ENCODE peak calls at places on chromosomes 3 and 15, in ten cellular contexts. S is brain microvascular endothelial cell, D is transverse colon, U is cardiac muscle cell, F is thoracic aorta, Y is A549, X is SK-N-SH, L is HL-60, I is prostate gland, W is dorsolateral prefrontal cortex. Q is an unnamed sample.

GRCh38 chr3:113979916-113980315 is 32.1 kb downstream of the ZDHHC23 start:
- DNase-seq in I (no peak), S (no peak), W (no peak), X (no peak), Y (no peak), D (no peak), L (no peak), U (no peak), F (no peak), Q (no peak)

GRCh38 chr3:111749171-111750170 is 109.6 kb upstream of the PHLDB2 start:
- DNase-seq in S (no peak), X (no peak), F (no peak), U (no peak), L (no peak), W (no peak), Y (no peak), D (no peak), I (no peak), Q (no peak)

GRCh38 chr15:26889298-26889898 is 22.5 kb downstream of the GABRA5 start:
- DNase-seq in U (peak; percentile 81), F (no peak), I (peak; percentile 72), X (peak; percentile 57), D (peak; percentile 52), Y (peak; percentile 48), S (peak; percentile 54), W (no peak), L (peak; percentile 8), Q (peak; percentile 58)

GRCh38 chr15:70203981-70204560 is 106.4 kb upstream of the TLE3 start:
- DNase-seq in F (no peak), S (no peak), X (peak; percentile 33), I (peak; percentile 28), Y (no peak), L (no peak), U (no peak), D (no peak), W (no peak), Q (no peak)

GRCh38 chr3:46992231-46992630 is 12.8 kb downstream of the NBEAL2 start:
- DNase-seq in F (no peak), W (no peak), L (no peak), D (no peak), I (no peak), S (no peak), Y (no peak), U (no peak), X (no peak), Q (no peak)

GRCh38 chr3:25297667-25298585 is 130.1 kb upstream of the RARB start:
- DNase-seq in U (no peak), F (no peak), Y (no peak), L (no peak), I (no peak), X (no peak), S (peak; percentile 18), W (no peak), D (no peak), Q (no peak)

GRCh38 chr3:147809206-147809605 is 400.0 kb downstream of the ZIC1 start:
- DNase-seq in F (no peak), D (no peak), X (peak; percentile 23), L (no peak), I (no peak), S (no peak), U (no peak), W (no peak), Y (no peak), Q (no peak)

GRCh38 chr3:67196677-67197076 is 198.6 kb downstream of the KBTBD8 start:
- DNase-seq in F (no peak), D (no peak), W (no peak), X (no peak), S (no peak), L (no peak), I (no peak), U (no peak), Y (no peak), Q (no peak)

DNA sequence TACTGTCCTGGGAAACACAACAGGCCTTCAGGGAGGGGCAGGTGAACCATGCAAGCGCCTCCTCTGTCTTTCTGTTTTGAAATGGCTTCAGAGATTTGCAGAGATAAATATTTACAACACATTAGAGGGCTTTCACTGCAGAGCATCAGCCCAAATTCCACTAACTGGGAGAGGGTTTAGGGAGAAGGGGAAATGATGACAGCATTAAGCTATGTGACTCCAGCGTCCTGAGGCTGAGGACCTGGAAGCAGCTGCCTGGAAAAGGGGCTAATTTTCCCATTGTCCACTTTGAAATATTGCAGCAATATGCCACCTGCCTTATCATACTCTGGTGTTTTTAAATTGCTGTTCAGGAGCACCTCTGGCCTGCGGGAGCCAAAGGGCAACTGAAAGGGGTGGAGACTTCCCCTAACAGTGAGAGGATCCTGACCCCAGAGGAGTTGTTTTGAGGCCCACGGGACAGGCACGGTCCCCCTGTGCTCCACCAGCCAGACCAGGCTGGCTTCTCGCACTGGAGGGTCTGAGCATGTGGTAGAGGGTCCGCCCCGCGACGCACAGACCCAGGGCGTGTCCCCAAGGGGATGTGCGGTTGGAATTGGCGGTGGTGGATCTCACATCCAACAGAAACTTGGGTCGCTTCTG is 110.6 kb downstream of the XXYLT1 start:
- DNase-seq in L (no peak), Y (no peak), U (no peak), F (no peak), D (no peak), S (no peak), I (no peak), W (no peak), X (peak; percentile 59), Q (no peak)
- H3K4me3 ChIP-seq in L (no peak overlapping the region), Y (no peak overlapping the region), U (no peak overlapping the region), F (no peak overlapping the region), D (no peak overlapping the region), S (no peak overlapping the region), I (no peak overlapping the region), W (no peak overlapping the region), X (no peak overlapping the region), Q (no peak overlapping the region)

GRCh38 chr3:178967184-178967532 is 104.5 kb downstream of the ZMAT3 start:
- DNase-seq in Y (no peak), U (no peak), X (no peak), W (no peak), D (no peak), S (no peak), I (no peak), F (no peak), L (no peak), Q (no peak)

GRCh38 chr3:178964551-178964950 is 107.1 kb downstream of the ZMAT3 start:
- DNase-seq in F (no peak), I (no peak), S (no peak), U (no peak), L (no peak), W (no peak), X (no peak), D (no peak), Y (no peak), Q (no peak)

GRCh38 chr3:178971614-178972013 is 100.0 kb downstream of the ZMAT3 start:
- DNase-seq in W (no peak), F (no peak), L (no peak), I (no peak), S (no peak), Y (no peak), U (no peak), D (no peak), X (no peak), Q (no peak)

GRCh38 chr3:178968996-178969700 is 102.5 kb downstream of the ZMAT3 start:
- DNase-seq in L (no peak), Y (no peak), W (no peak), D (no peak), U (no peak), X (no peak), I (no peak), S (no peak), F (no peak), Q (no peak)

DNA sequence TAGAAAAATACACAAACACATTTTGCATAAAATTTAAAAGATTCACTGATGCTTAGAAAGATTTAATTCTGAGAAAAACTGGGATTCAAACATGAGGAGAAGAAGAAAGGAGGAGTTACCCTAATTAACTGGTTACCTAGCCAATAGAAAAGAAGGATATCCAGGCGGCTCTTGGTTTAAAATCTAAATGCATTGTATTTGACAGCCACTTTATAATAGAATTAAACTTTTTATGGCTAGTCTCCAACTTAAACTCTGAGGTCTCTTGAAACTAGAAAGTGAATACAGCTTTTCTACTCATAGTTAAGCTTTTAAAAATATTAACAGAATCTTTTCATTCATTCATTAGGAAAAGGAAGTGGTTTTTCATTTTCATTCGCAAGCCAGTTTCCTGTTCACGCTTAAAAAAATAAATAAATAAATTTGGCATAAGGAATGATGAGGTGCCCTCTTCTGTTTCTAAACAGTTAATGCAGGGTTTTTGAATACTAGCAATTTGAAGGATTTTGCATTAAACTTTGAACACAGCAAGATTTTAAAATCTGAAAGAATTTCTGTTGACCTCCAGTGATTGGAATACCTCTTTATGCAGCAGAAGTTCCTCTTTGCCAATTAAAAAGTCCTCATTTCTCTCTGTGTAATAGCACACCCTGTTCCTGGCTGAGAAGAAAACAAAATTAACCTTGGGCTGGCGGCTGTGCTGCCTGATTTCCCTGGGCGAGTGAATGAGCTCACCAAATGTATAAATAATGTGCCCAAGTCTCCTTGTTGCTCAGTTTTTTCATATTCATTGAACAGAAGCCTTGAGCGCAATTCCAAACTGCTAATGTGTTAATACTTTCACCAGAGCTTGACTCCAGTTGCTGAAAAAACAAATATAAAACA is 105.1 kb downstream of the ZMAT3 start:
- DNase-seq in I (no peak), L (no peak), D (no peak), W (peak; percentile 34), F (no peak), Y (no peak), S (no peak), U (peak; percentile 30), X (peak; percentile 19), Q (no peak)
- H3K4me3 ChIP-seq in I (no peak overlapping the region), L (no peak overlapping the region), D (no peak overlapping the region), W (no peak overlapping the region), F (peak overlapping the region; percentile 44), Y (no peak overlapping the region), S (peak overlapping the region; percentile 7), U (no peak overlapping the region), X (no peak overlapping the region), Q (no peak overlapping the region)

DNA sequence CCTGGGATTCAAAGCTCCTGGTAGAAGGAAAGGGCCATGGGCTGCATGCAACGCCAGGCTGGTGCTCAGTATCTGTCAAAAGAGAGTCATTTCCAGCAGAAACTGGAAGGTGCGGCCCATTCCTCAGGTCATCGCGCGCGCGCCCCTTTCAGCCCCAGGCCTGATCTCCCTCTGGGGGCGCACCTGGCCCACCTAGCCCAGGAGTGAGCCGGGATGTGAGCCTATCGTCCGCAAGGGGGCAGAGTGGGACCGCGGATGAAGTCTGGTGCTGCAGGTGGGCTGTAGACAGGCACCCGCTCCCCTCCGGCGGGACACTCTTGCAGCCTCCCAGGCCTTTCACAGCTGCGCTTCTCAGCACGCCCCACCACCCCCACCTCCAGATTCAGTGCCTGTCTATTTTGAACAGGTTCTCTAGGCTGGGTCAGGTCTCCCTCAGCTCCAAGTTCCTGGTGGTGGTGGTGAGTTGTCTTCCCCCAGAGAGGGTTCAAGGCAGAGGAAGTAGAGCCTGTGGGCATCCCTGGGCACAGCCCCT is 5.8 kb upstream of the RPL29 start:
- DNase-seq in X (peak; percentile 92), I (peak; percentile 61), L (peak; percentile 61), D (peak; percentile 79), W (peak; percentile 84), U (peak; percentile 90), Y (peak; percentile 85), S (peak; percentile 34), F (no peak), Q (peak; percentile 95)
- H3K4me3 ChIP-seq in X (no peak overlapping the region), I (no peak overlapping the region), L (no peak overlapping the region), D (no peak overlapping the region), W (no peak overlapping the region), U (no peak overlapping the region), Y (no peak overlapping the region), S (no peak overlapping the region), F (no peak overlapping the region), Q (no peak overlapping the region)

GRCh38 chr15:25668236-25668635 is 194.9 kb downstream of the ATP10A start:
- DNase-seq in S (no peak), F (no peak), X (no peak), L (no peak), U (no peak), Y (no peak), D (no peak), W (no peak), I (no peak), Q (no peak)

GRCh38 chr15:25671132-25671531 is 192.0 kb downstream of the ATP10A start:
- DNase-seq in I (peak; percentile 50), S (no peak), W (no peak), D (no peak), L (no peak), F (peak; percentile 55), X (no peak), Y (no peak), U (peak; percentile 72), Q (no peak)

GRCh38 chr15:25668901-25669300 is 194.2 kb downstream of the ATP10A start:
- DNase-seq in F (no peak), W (no peak), X (no peak), L (no peak), I (no peak), Y (no peak), U (no peak), S (no peak), D (no peak), Q (no peak)

GRCh38 chr15:25667829-25668228 is 195.3 kb downstream of the ATP10A start:
- DNase-seq in L (no peak), I (no peak), F (no peak), D (no peak), X (no peak), U (no peak), S (no peak), Y (no peak), W (no peak), Q (no peak)

DNA sequence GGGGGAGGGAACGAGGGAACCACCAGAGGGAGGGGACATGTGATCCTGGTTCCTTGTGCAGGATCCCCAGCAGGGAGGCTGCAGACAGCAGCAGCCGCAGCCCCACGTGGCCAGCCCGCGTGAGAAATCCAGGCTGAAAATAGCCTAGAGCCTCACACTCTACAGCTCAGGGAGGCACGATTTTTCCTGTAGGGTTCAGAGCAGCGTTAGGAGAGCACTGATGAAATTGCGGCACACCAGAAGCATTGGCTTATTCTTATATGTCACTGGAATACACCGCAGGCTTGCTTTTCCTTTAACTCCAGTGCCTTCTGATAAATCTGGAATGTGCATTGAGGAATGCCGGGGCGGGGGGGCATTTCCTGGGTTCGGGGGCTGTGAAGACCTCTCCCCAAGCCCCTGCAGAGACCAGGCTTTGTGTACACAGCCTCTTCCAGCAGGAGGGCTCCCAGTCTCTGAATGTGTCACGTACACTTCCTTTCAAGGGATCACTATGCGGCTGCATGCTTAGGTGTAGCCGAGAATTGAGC is 193.0 kb downstream of the ATP10A start:
- DNase-seq in X (peak; percentile 61), W (peak; percentile 86), L (no peak), Y (no peak), I (peak; percentile 17), F (no peak), D (peak; percentile 21), S (peak; percentile 73), U (peak; percentile 88), Q (peak; percentile 56)
- H3K4me3 ChIP-seq in X (no peak overlapping the region), W (no peak overlapping the region), L (no peak overlapping the region), Y (no peak overlapping the region), I (no peak overlapping the region), F (peak overlapping the region; percentile 40), D (no peak overlapping the region), S (peak overlapping the region; percentile 12), U (peak overlapping the region; percentile 19), Q (no peak overlapping the region)